ENCODE peak calls at places on chromosome 20, in seven cellular contexts. Y is heart left ventricle, F is adrenal gland, C is uterus, O is body of pancreas, W is stomach, Q is ovary. J is an unnamed sample.
A peak's percentile ranks its signal among the peaks of the same experiment; 100 is the strongest.

GRCh38 chr20:50172347-50173013 is 18.1 kb upstream of the CEBPB start:
- DNase-seq in F (peak; percentile 87), Y (peak; percentile 95), C (peak; percentile 81), Q (peak; percentile 88), W (peak; percentile 88), O (peak; percentile 93), J (peak; percentile 90)

GRCh38 chr20:61531553-61532345 is 279.7 kb downstream of the CDH4 start:
- DNase-seq in Y (no peak), W (no peak), Q (no peak), O (no peak), F (no peak), C (no peak), J (no peak)

GRCh38 chr20:26209171-26209941 is 512.7 kb upstream of the ZNF337 start:
- DNase-seq in Q (no peak), F (peak; percentile 11), O (no peak), W (no peak), C (no peak), Y (peak; percentile 64), J (no peak)

GRCh38 chr20:17765584-17765983 is 65.8 kb downstream of the BANF2 start:
- DNase-seq in Y (no peak), C (no peak), Q (no peak), W (no peak), F (no peak), O (no peak), J (no peak)

GRCh38 chr20:11537032-11537431 is 380.7 kb upstream of the BTBD3 start:
- DNase-seq in Q (no peak), C (no peak), W (no peak), F (no peak), O (no peak), Y (no peak), J (no peak)

GRCh38 chr20:19071902-19072498 is 140.4 kb upstream of the SLC24A3 start:
- DNase-seq in Q (no peak), W (no peak), O (no peak), Y (no peak), C (no peak), F (no peak), J (no peak)

GRCh38 chr20:57849126-57849867 is 139.5 kb upstream of the PMEPA1 start:
- DNase-seq in W (no peak), C (no peak), F (no peak), Y (no peak), Q (no peak), O (no peak), J (no peak)

GRCh38 chr20:37314617-37315292 is 25.3 kb downstream of the MANBAL start:
- DNase-seq in F (no peak), O (no peak), C (peak; percentile 74), Q (peak; percentile 70), W (no peak), Y (no peak), J (no peak)

GRCh38 chr20:32888636-32889035 is 29.9 kb downstream of the EFCAB8 start:
- DNase-seq in F (no peak), C (no peak), Y (no peak), W (no peak), Q (no peak), O (peak; percentile 74), J (no peak)

GRCh38 chr20:62802026-62802712 is 2.5 kb upstream of the OGFR start:
- DNase-seq in F (no peak), Q (no peak), O (no peak), W (no peak), Y (no peak), C (no peak), J (no peak)

GRCh38 chr20:52031574-52032303 is 159.8 kb downstream of the ZFP64 start:
- DNase-seq in W (no peak), C (peak; percentile 18), F (no peak), Q (peak; percentile 27), Y (no peak), O (no peak), J (no peak)

GRCh38 chr20:55090301-55090700 is 614.9 kb downstream of the DOK5 start:
- DNase-seq in F (no peak), Y (no peak), Q (no peak), W (no peak), C (no peak), O (no peak), J (no peak)

GRCh38 chr20:40992349-40993113 is 36.1 kb upstream of the TOP1 start:
- DNase-seq in Y (no peak), Q (no peak), O (no peak), W (no peak), F (no peak), C (no peak), J (no peak)

GRCh38 chr20:60050193-60050960 is 92.2 kb downstream of the CDH26 start:
- DNase-seq in C (no peak), O (peak; percentile 63), F (no peak), Y (no peak), W (peak; percentile 59), Q (no peak), J (no peak)

DNA sequence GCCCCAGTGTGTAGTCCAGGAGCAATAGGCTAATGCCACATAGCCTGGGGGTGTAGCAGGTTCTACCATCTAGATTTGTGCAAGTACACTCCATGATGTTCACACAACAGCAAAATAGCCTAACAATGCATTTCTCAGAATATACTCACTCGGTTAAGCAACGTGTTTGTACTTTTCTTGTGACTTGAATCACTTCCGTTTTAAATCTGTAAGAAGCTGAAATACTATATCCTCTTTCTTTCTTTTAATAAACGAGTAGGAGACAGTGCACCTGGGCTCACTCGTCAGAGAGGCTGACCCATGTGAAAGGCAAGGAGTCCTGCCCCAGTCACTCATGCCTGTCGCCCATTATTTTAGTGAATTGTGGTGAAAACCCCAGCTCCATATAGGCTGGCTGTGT is 201.6 kb downstream of the FOXA2 start:
- DNase-seq in C (no peak), Q (no peak), W (no peak), Y (no peak), F (no peak), O (no peak), J (no peak)
- H3K4me1 ChIP-seq in C (no peaks in the 10 kb centered on the region), Q (no peaks in the 10 kb centered on the region), W (no peaks in the 10 kb centered on the region), Y (no peaks in the 10 kb centered on the region), F (no peaks in the 10 kb centered on the region), O (no peaks in the 10 kb centered on the region), J (no peaks in the 10 kb centered on the region)

GRCh38 chr20:4813839-4814695 is 92.4 kb downstream of the PRND start:
- DNase-seq in W (no peak), O (no peak), F (no peak), Y (no peak), Q (no peak), C (no peak), J (no peak)

GRCh38 chr20:4813076-4813838 is 91.5 kb downstream of the PRND start:
- DNase-seq in O (no peak), F (no peak), W (no peak), Q (peak; percentile 30), C (peak; percentile 48), Y (no peak), J (no peak)

GRCh38 chr20:4815618-4816017 is 93.9 kb downstream of the PRND start:
- DNase-seq in W (no peak), F (no peak), O (no peak), C (no peak), Q (no peak), Y (no peak), J (no peak)

GRCh38 chr20:4812641-4813075 is 90.9 kb downstream of the PRND start:
- DNase-seq in Y (no peak), O (no peak), Q (no peak), F (no peak), W (no peak), C (no peak), J (no peak)

GRCh38 chr20:4814696-4815252 is 93.1 kb downstream of the PRND start:
- DNase-seq in W (peak; percentile 44), Y (no peak), C (no peak), O (no peak), Q (no peak), F (no peak), J (no peak)
- H3K4me3 ChIP-seq in W (peak overlapping the region; percentile 28), Y (no peak overlapping the region), C (no peak overlapping the region), O (no peak overlapping the region), Q (no peak overlapping the region), F (no peak overlapping the region), J (no peak overlapping the region)

GRCh38 chr20:44678247-44678646 is 26.7 kb upstream of the ADA start:
- DNase-seq in Y (no peak), Q (no peak), W (no peak), O (no peak), C (no peak), F (no peak), J (no peak)
- TF ChIP-seq POLR2A in Y (no peak), Q (no peak), W (no peak), O (no peak), C (no peak), F (no peak), J (no peak)

GRCh38 chr20:8967641-8968245 is 101.1 kb upstream of the PLCB4 start:
- DNase-seq in Y (no peak), W (no peak), O (no peak), Q (no peak), F (no peak), C (no peak), J (no peak)
- H3K4me1 ChIP-seq in Y (peaks cover 37% of the 10 kb centered on the region), W (peaks cover 15% of the 10 kb centered on the region), O (no peaks in the 10 kb centered on the region), Q (no peaks in the 10 kb centered on the region), F (no peaks in the 10 kb centered on the region), C (no peaks in the 10 kb centered on the region), J (no peaks in the 10 kb centered on the region)

GRCh38 chr20:8764289-8764962 is 304.5 kb upstream of the PLCB4 start:
- DNase-seq in C (no peak), O (no peak), W (no peak), Q (no peak), Y (no peak), F (no peak), J (no peak)
- H3K4me3 ChIP-seq in C (no peak overlapping the region), O (no peak overlapping the region), W (no peak overlapping the region), Q (no peak overlapping the region), Y (no peak overlapping the region), F (no peak overlapping the region), J (no peak overlapping the region)

GRCh38 chr20:54070187-54070987 is at the start of gene BCAS1:
- DNase-seq in Y (no peak), Q (no peak), F (no peak), W (peak; percentile 87), O (peak; percentile 64), C (no peak), J (no peak)
- TF ChIP-seq POLR2A in Y (no peak), Q (no peak), F (no peak), W (no peak), O (no peak), C (no peak), J (no peak)

DNA sequence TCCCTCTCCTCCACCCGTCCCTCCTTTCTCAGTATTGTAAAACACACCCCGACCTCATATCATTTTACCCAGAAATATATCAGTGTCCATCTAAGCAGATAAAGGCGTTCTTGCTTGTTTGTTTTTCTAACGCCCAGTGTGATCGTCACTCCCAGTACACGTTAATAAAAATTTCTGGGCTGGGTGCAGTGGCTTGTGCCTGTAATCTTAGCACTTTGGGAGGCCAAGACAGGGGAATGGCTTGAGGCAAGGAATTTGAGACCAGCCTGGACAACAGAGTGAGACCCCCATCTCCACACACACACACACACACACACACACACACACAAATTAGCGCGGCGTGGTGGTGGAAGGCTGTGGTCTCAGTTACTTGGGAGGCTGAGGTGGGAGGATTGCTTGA is 24.4 kb upstream of the TFAP2C start:
- DNase-seq in F (no peak), Q (no peak), O (no peak), Y (no peak), W (no peak), C (no peak), J (no peak)
- H3K4me1 ChIP-seq in F (no peaks in the 10 kb centered on the region), Q (no peaks in the 10 kb centered on the region), O (no peaks in the 10 kb centered on the region), Y (no peaks in the 10 kb centered on the region), W (no peaks in the 10 kb centered on the region), C (no peaks in the 10 kb centered on the region), J (no peaks in the 10 kb centered on the region)